ENCODE peak calls at places on chromosomes 5 and 9, in six cellular contexts. V is sigmoid colon; H is A549; G is ovary; T is HCT116; Z is CD4-positive, alpha-beta T cell. O is an unnamed sample.

GRCh38 chr9:97564291-97565175 is 63.1 kb downstream of the TMOD1 start:
- DNase-seq in V (peak), H (peak), G (no peak), T (no peak), Z (no peak), O (peak)

GRCh38 chr5:131386779-131387178 is 122.9 kb downstream of the CDC42SE2 start:
- DNase-seq in V (no peak), H (no peak), G (no peak), T (no peak), Z (no peak), O (no peak)

GRCh38 chr5:27172708-27173107 is 134.3 kb upstream of the CDH9 start:
- DNase-seq in V (no peak), H (no peak), G (no peak), T (no peak), Z (no peak), O (no peak)

GRCh38 chr5:131926168-131926567 is 19.3 kb downstream of the MEIKIN start:
- DNase-seq in V (no peak), H (no peak), G (no peak), T (no peak), Z (no peak), O (no peak)

GRCh38 chr9:137396227-137396626 is 26.7 kb downstream of the EXD3 start:
- DNase-seq in V (no peak), H (peak), G (no peak), T (no peak), Z (no peak), O (no peak)

GRCh38 chr5:168747987-168748777 is 169.0 kb upstream of the PANK3 start:
- DNase-seq in V (no peak), H (peak), G (no peak), T (peak), Z (no peak), O (no peak)

GRCh38 chr5:132813599-132814440 is 718 bp downstream of the SOWAHA start:
- DNase-seq in V (peak), H (peak), G (no peak), T (no peak), Z (no peak), O (no peak)

GRCh38 chr5:140549237-140550144 is 2.0 kb downstream of the EIF4EBP3 start:
- DNase-seq in V (peak), H (no peak), G (peak), T (no peak), Z (no peak), O (no peak)

GRCh38 chr9:125843646-125844045 is 96.5 kb downstream of the PBX3 start:
- DNase-seq in V (peak), H (no peak), G (peak), T (no peak), Z (no peak), O (no peak)

GRCh38 chr5:110590187-110590586 is 136.3 kb downstream of the TMEM232 start:
- DNase-seq in V (no peak), H (peak), G (no peak), T (peak), Z (no peak), O (no peak)

GRCh38 chr9:91162311-91162710 is 199.4 kb downstream of the AUH start:
- DNase-seq in V (no peak), H (no peak), G (no peak), T (no peak), Z (no peak), O (no peak)

GRCh38 chr5:156406023-156406422 is 79.1 kb downstream of the SGCD start:
- DNase-seq in V (no peak), H (no peak), G (no peak), T (no peak), Z (no peak), O (no peak)

GRCh38 chr5:82019342-82020138 is 47.7 kb downstream of the ATG10 start:
- DNase-seq in V (no peak), H (no peak), G (no peak), T (no peak), Z (no peak), O (no peak)

GRCh38 chr9:127360829-127361228 is 36.1 kb upstream of the SLC2A8 start:
- DNase-seq in V (no peak), H (peak), G (no peak), T (peak), Z (no peak), O (no peak)

GRCh38 chr5:39566891-39567290 is 142.1 kb upstream of the DAB2 start:
- DNase-seq in V (no peak), H (no peak), G (no peak), T (no peak), Z (no peak), O (no peak)

GRCh38 chr9:123174887-123175518 is 93.4 kb downstream of the STRBP start:
- DNase-seq in V (no peak), H (no peak), G (no peak), T (no peak), Z (no peak), O (no peak)

GRCh38 chr9:74078647-74079046 is 418.5 kb upstream of the RORB start:
- DNase-seq in V (no peak), H (no peak), G (no peak), T (no peak), Z (no peak), O (no peak)

GRCh38 chr9:124268248-124268647 is 10.5 kb downstream of the NEK6 start:
- DNase-seq in V (no peak), H (no peak), G (no peak), T (no peak), Z (no peak), O (no peak)

GRCh38 chr5:6827815-6828214 is 114.6 kb downstream of the TENT4A start:
- DNase-seq in V (no peak), H (no peak), G (no peak), T (no peak), Z (peak), O (no peak)

GRCh38 chr5:143913008-143913752 is 101.2 kb downstream of the HMHB1 start:
- DNase-seq in V (no peak), H (peak), G (no peak), T (no peak), Z (no peak), O (peak)

GRCh38 chr9:33187519-33188218 is 20.5 kb upstream of the B4GALT1 start:
- DNase-seq in V (peak), H (no peak), G (peak), T (no peak), Z (no peak), O (no peak)

GRCh38 chr5:72478684-72479083 is 28.5 kb downstream of the ZNF366 start:
- DNase-seq in V (no peak), H (no peak), G (no peak), T (no peak), Z (no peak), O (no peak)

GRCh38 chr5:93886917-93887361 is 145.5 kb upstream of the POU5F2 start:
- DNase-seq in V (no peak), H (no peak), G (no peak), T (no peak), Z (no peak), O (no peak)

GRCh38 chr9:127130661-127131538 is 8.5 kb upstream of the ANGPTL2 start:
- DNase-seq in V (peak), H (no peak), G (peak), T (no peak), Z (no peak), O (peak)

GRCh38 chr9:79127661-79128060 is 444.1 kb upstream of the TLE4 start:
- DNase-seq in V (no peak), H (no peak), G (no peak), T (no peak), Z (no peak), O (no peak)

GRCh38 chr9:127199001-127199791 is 65.4 kb upstream of the GARNL3 start:
- DNase-seq in V (peak), H (peak), G (peak), T (peak), Z (peak), O (no peak)

GRCh38 chr5:77258652-77259051 is 48.2 kb downstream of the PDE8B start:
- DNase-seq in V (no peak), H (no peak), G (no peak), T (no peak), Z (no peak), O (no peak)
- H3K27ac ChIP-seq in V (no peak), H (no peak), G (no peak), T (no peak), Z (no peak), O (no peak)

DNA sequence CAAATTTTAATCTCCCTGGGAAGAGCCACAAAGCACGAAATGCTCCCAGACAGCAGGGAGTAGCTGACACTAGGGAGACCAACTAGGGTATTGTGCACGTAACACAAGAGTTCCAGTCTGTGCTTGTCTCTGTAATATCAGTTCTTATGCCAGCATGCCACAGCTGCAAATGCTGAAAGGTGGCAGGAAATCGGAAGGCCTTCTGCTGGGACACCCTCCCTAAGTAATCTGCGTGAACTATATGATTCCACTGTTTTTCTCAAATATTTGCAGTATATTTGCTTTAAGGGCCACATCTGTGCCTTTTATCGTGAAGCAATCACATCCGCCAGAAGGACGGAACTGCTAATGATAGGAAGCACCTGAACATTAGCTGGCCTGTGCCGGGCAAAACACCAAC is 12.6 kb downstream of the VLDLR start:
- DNase-seq in V (no peak), H (no peak), G (no peak), T (no peak), Z (no peak), O (no peak)
- H3K27ac ChIP-seq in V (no peak), H (no peak), G (no peak), T (no peak), Z (no peak), O (no peak)

GRCh38 chr5:52692039-52692438 is 95.7 kb upstream of the ITGA1 start:
- DNase-seq in V (no peak), H (no peak), G (no peak), T (no peak), Z (no peak), O (no peak)
- H3K27ac ChIP-seq in V (no peak), H (no peak), G (no peak), T (no peak), Z (no peak), O (no peak)

DNA sequence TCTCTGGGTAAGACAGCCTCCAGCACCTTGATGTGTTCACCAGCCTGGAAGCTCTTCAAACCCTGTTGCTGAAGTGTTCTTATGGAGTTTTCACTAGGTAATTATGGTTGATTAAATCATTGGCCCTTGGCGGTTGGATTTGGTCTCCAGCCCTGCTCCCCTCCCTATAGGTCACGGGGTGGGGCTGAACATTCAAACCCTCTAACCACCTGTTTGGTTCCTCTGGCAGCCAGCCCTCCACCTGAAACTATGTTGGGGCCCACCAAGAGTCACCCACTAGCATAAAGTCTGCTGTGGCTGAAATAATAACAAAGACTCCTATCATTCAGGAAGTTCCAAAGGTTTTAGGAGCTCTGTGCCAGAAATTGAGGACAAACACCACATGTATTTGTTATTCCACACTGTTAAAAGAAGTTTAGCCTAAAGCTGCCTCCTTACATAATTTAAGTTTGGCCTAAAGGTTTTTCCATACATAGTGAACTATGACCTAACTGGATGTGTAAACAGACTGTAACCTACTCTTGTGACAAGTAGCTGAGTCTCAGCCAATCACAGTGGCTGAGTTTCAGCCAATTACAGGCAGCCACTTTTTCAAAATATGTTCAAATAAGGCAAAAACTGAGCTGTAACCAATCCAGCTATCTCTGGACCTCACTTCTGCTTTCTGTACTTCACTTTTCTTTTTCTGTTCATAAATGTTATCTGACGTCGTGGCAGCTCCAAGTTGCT is 34.8 kb downstream of the TMEM252 start:
- DNase-seq in V (no peak), H (no peak), G (no peak), T (no peak), Z (no peak), O (no peak)
- H3K27ac ChIP-seq in V (peak), H (no peak), G (no peak), T (no peak), Z (no peak), O (no peak)